ENCODE peak calls at places on chromosomes 1 and 21, in five cellular contexts. M, B, L, F and O are unnamed samples.

GRCh38 chr21:15725949-15726348 is 3.8 kb upstream of the USP25 start:
- DNase-seq in M (no peak), B (no peak), L (no peak), F (no peak), O (no peak)

GRCh38 chr1:183318433-183318832 is 99.7 kb downstream of the NMNAT2 start:
- DNase-seq in M (peak; percentile 60), B (peak; percentile 61), L (peak; percentile 87), F (peak; percentile 94), O (no peak)

GRCh38 chr1:199174336-199174735 is 535.5 kb downstream of the PTPRC start:
- DNase-seq in M (no peak), B (no peak), L (no peak), F (no peak), O (no peak)

GRCh38 chr1:20711285-20712209 is 6.3 kb downstream of the KIF17 start:
- DNase-seq in M (no peak), B (peak; percentile 53), L (no peak), F (no peak), O (no peak)

GRCh38 chr21:34997295-34997694 is 51.8 kb downstream of the RUNX1 start:
- DNase-seq in M (no peak), B (no peak), L (no peak), F (peak; percentile 14), O (no peak)

GRCh38 chr1:234980657-234981396 is 147.8 kb downstream of the TOMM20 start:
- DNase-seq in M (peak; percentile 87), B (no peak), L (peak; percentile 66), F (peak; percentile 98), O (peak; percentile 4)

GRCh38 chr1:115069186-115069585 is 20.1 kb downstream of the TSPAN2 start:
- DNase-seq in M (peak; percentile 73), B (no peak), L (no peak), F (peak; percentile 90), O (no peak)

GRCh38 chr1:191320062-191320461 is 838.2 kb upstream of the RGS18 start:
- DNase-seq in M (no peak), B (no peak), L (no peak), F (no peak), O (no peak)

GRCh38 chr1:55448261-55448660 is 233.1 kb upstream of the USP24 start:
- DNase-seq in M (peak; percentile 28), B (no peak), L (no peak), F (peak; percentile 30), O (no peak)

GRCh38 chr21:35697321-35697808 is 363.0 kb downstream of the SETD4 start:
- DNase-seq in M (no peak), B (no peak), L (peak; percentile 48), F (peak; percentile 5), O (peak; percentile 93)

GRCh38 chr1:39381839-39382238 is 109.6 kb upstream of the BMP8A start:
- DNase-seq in M (no peak), B (no peak), L (no peak), F (no peak), O (no peak)

GRCh38 chr1:47898156-47898825 is 98.9 kb downstream of the TRABD2B start:
- DNase-seq in M (no peak), B (no peak), L (no peak), F (no peak), O (no peak)

GRCh38 chr1:116254776-116255175 is 118.3 kb upstream of the ATP1A1 start:
- DNase-seq in M (no peak), B (no peak), L (no peak), F (peak; percentile 2), O (no peak)

GRCh38 chr1:68158837-68159236 is 73.5 kb downstream of the WLS start:
- DNase-seq in M (no peak), B (no peak), L (no peak), F (no peak), O (no peak)

GRCh38 chr1:236471653-236472052 is 52.1 kb upstream of the LGALS8 start:
- DNase-seq in M (no peak), B (peak; percentile 19), L (no peak), F (no peak), O (no peak)

GRCh38 chr21:41653243-41653943 is 113.5 kb downstream of the RIPK4 start:
- DNase-seq in M (no peak), B (no peak), L (no peak), F (no peak), O (no peak)

GRCh38 chr1:180982424-180982823 is 40.2 kb downstream of the STX6 start:
- DNase-seq in M (no peak), B (no peak), L (no peak), F (no peak), O (no peak)

GRCh38 chr1:225454067-225454618 is 26.3 kb upstream of the LBR start:
- DNase-seq in M (peak; percentile 92), B (no peak), L (no peak), F (peak; percentile 36), O (no peak)

GRCh38 chr21:16072692-16073091 is 342.9 kb downstream of the USP25 start:
- DNase-seq in M (peak; percentile 67), B (no peak), L (peak; percentile 62), F (peak; percentile 93), O (no peak)

GRCh38 chr1:155904261-155904660 is 6.9 kb downstream of the RIT1 start:
- DNase-seq in M (no peak), B (no peak), L (no peak), F (no peak), O (no peak)

GRCh38 chr21:37737497-37737896 is 178.8 kb downstream of the KCNJ6 start:
- DNase-seq in M (no peak), B (no peak), L (no peak), F (no peak), O (no peak)

GRCh38 chr21:37742532-37742931 is 173.7 kb downstream of the KCNJ6 start:
- DNase-seq in M (no peak), B (no peak), L (no peak), F (peak; percentile 62), O (no peak)

GRCh38 chr21:37746849-37747248 is 169.4 kb downstream of the KCNJ6 start:
- DNase-seq in M (no peak), B (no peak), L (no peak), F (no peak), O (no peak)

GRCh38 chr21:37737996-37738395 is 178.3 kb downstream of the KCNJ6 start:
- DNase-seq in M (no peak), B (no peak), L (no peak), F (no peak), O (no peak)

GRCh38 chr21:37742115-37742514 is 174.1 kb downstream of the KCNJ6 start:
- DNase-seq in M (no peak), B (no peak), L (no peak), F (no peak), O (peak; percentile 79)
- TF ChIP-seq EZH2phosphoT487 in M (no peak), B (no peak), L (no peak), F (no peak), O (no peak)

DNA sequence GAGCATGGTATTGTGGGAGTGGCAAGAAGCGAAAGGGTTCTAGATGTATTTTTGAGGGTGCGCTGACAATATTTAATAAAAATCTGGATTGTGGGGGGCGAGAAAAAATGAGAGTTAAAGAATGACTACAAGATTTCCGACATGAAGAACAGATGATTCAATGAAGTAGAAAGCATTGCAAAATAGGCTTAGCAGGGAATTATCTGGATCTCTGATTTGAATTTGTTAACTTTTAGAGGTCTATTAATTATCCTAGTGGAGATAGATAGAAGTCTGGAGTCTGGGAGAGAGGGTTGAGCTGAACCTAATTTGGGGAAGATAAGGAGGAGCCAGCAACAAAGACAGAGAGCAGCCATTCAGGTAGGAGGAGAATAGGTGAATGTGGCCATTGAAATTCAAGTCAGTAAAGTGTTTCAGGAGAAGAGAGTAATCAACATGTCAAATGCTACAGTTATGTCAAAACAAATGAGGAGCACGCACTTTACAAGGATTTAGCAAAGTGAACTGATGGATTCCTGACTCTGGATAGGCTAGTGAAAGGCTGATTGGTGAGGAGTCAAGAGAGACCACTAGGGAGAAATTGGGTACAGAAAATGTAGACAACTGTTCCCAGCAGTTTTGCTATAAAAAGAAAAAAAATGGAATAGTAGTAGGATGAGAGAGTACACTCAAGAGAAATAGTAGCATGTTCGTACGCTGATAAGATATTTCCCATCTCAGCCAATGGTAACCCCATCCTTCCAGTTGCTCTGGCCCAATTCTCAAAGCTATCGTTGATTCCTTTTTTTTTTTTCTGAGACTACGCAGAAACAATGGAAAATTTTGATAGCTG is 393.2 kb upstream of the CXADR start:
- DNase-seq in M (no peak), B (no peak), L (no peak), F (no peak), O (no peak)
- TF ChIP-seq EZH2 in M (no peak), B (no peak), L (no peak), F (no peak), O (no peak)

GRCh38 chr1:172774561-172774960 is 115.7 kb downstream of the FASLG start:
- DNase-seq in M (no peak), B (no peak), L (no peak), F (peak; percentile 29), O (no peak)

GRCh38 chr1:172779501-172779900 is 120.6 kb downstream of the FASLG start:
- DNase-seq in M (no peak), B (no peak), L (no peak), F (peak; percentile 11), O (no peak)

GRCh38 chr1:172778461-172779455 is 119.9 kb downstream of the FASLG start:
- DNase-seq in M (peak; percentile 52), B (no peak), L (peak; percentile 11), F (peak; percentile 22), O (peak; percentile 81)

GRCh38 chr1:172777767-172778166 is 118.9 kb downstream of the FASLG start:
- DNase-seq in M (no peak), B (peak; percentile 7), L (no peak), F (no peak), O (no peak)

DNA sequence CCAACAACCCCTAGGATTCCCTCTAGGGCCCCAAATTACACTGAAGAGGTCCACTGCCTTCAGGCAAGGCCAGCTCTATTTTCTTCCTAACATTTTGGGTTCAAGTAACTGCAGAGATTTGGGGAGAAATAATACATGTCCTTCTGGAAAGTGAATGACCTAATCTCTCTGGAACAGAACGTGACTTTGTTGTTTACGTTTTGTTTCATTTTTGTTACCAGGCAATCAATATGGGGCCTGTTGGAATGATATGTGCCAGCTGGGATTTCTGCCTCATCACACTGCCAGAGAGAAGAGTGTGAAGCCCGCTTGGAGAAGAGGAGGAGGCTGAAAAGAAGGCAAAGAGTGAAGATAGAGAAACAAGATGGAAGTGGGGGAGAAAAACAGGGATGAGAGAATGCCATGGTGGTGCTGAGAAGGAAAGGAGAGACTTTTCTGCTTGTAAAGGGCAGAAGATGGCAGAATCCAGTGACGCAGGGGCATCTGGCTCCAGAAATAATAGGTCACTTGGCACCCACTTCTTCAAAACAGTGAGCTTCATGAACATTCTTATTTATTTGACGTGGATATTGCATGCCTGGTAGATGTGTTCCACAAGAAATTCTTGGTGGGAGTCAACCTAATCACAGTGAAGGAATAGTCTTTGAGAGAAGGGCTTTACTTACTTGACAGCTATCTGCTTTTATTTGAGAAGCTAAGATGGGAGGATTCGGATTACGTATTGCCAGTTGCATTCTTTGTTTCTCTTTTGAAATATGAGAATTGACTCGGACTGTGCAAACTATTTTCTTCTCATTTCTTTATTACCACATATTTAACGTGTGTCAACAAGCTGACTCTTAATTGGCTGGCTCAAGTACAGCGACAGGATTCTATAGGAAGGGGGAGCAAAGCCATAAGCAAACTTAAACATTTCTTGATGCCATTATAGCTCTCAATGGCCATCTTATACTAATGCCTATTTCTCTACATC is 117.0 kb downstream of the FASLG start:
- DNase-seq in M (peak; percentile 54), B (no peak), L (no peak), F (peak; percentile 40), O (no peak)
- TF ChIP-seq EZH2phosphoT487 in M (no peak), B (no peak), L (no peak), F (no peak), O (no peak)

DNA sequence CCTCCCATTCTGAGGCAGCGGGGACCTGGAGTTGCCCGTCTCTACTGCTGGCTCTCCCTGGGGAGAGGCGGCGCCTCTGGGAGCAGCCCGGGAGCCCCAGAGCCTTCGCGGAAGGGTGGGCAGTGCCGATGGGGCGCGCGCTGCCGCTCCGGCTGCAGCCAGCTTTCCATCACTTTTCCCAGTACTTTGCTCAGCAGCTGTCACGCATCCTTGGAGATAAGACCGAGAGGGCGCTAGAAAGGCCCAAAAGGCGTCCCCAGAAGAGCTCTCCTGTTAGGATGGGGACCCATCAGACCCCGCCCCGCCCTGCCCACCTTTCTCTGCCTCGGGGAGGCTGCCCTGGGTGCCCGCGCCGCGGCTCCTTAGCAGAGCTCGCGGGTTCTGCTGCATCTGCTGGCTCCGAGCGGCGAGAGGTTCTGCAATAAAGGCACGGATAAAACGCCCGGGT is 531 bp downstream of the KCNH1 start:
- DNase-seq in M (no peak), B (peak; percentile 63), L (peak; percentile 23), F (peak; percentile 49), O (no peak)
- TF ChIP-seq EZH2 in M (no peak), B (peak; percentile 46), L (no peak), F (peak; percentile 2), O (no peak)